ENCODE peak calls at places on chromosomes 16 and 17, in four cellular contexts. One of them, this sample, is unnamed.

GRCh38 chr17:81043725-81044427 is 8.9 kb downstream of the BAIAP2 start:
- DNase-seq in fibroblast of the aortic adventitia: peak
- DNase-seq in esophagus muscularis mucosa: no peak
- DNase-seq in activated B cell treated with CpG ODN at 0.5 μM for 24 hours: no peak
- DNase-seq in this sample: no peak

GRCh38 chr16:4947722-4948503 is 10.2 kb upstream of the SEC14L5 start:
- DNase-seq in fibroblast of the aortic adventitia: no peak
- DNase-seq in esophagus muscularis mucosa: no peak
- DNase-seq in activated B cell treated with CpG ODN at 0.5 μM for 24 hours: no peak
- DNase-seq in this sample: no peak

GRCh38 chr16:84246679-84247077 is 6.9 kb upstream of the KCNG4 start:
- DNase-seq in esophagus muscularis mucosa: no peak
- DNase-seq in fibroblast of the aortic adventitia: no peak
- DNase-seq in activated B cell treated with CpG ODN at 0.5 μM for 24 hours: no peak
- DNase-seq in this sample: no peak

GRCh38 chr16:53105565-53105964 is 50.8 kb downstream of the CHD9 start:
- DNase-seq in fibroblast of the aortic adventitia: no peak
- DNase-seq in activated B cell treated with CpG ODN at 0.5 μM for 24 hours: no peak
- DNase-seq in esophagus muscularis mucosa: no peak
- DNase-seq in this sample: no peak

GRCh38 chr17:34823023-34823422 is 138.2 kb downstream of the CCT6B start:
- DNase-seq in fibroblast of the aortic adventitia: no peak
- DNase-seq in esophagus muscularis mucosa: no peak
- DNase-seq in activated B cell treated with CpG ODN at 0.5 μM for 24 hours: no peak
- DNase-seq in this sample: no peak

GRCh38 chr17:50428831-50429424 is 2.9 kb downstream of the ACSF2 start:
- DNase-seq in fibroblast of the aortic adventitia: no peak
- DNase-seq in esophagus muscularis mucosa: no peak
- DNase-seq in activated B cell treated with CpG ODN at 0.5 μM for 24 hours: no peak
- DNase-seq in this sample: no peak

GRCh38 chr16:76265434-76266045 is 11.7 kb upstream of the CNTNAP4 start:
- DNase-seq in fibroblast of the aortic adventitia: peak
- DNase-seq in activated B cell treated with CpG ODN at 0.5 μM for 24 hours: no peak
- DNase-seq in esophagus muscularis mucosa: no peak
- DNase-seq in this sample: no peak

GRCh38 chr17:78000351-78000750 is 41.8 kb downstream of the TNRC6C start:
- DNase-seq in esophagus muscularis mucosa: no peak
- DNase-seq in activated B cell treated with CpG ODN at 0.5 μM for 24 hours: no peak
- DNase-seq in fibroblast of the aortic adventitia: peak
- DNase-seq in this sample: no peak

GRCh38 chr17:64442550-64442971 is 6.4 kb upstream of the MILR1 start:
- DNase-seq in activated B cell treated with CpG ODN at 0.5 μM for 24 hours: no peak
- DNase-seq in fibroblast of the aortic adventitia: no peak
- DNase-seq in esophagus muscularis mucosa: no peak
- DNase-seq in this sample: peak

GRCh38 chr17:80751460-80752368 is 207.1 kb downstream of the RPTOR start:
- DNase-seq in esophagus muscularis mucosa: no peak
- DNase-seq in activated B cell treated with CpG ODN at 0.5 μM for 24 hours: no peak
- DNase-seq in fibroblast of the aortic adventitia: peak
- DNase-seq in this sample: no peak

GRCh38 chr17:81385320-81386111 is 9.7 kb upstream of the BAHCC1 start:
- DNase-seq in esophagus muscularis mucosa: no peak
- DNase-seq in activated B cell treated with CpG ODN at 0.5 μM for 24 hours: no peak
- DNase-seq in fibroblast of the aortic adventitia: no peak
- DNase-seq in this sample: no peak

GRCh38 chr16:55408656-55409055 is 70.3 kb upstream of the MMP2 start:
- DNase-seq in esophagus muscularis mucosa: no peak
- DNase-seq in fibroblast of the aortic adventitia: no peak
- DNase-seq in activated B cell treated with CpG ODN at 0.5 μM for 24 hours: no peak
- DNase-seq in this sample: no peak

GRCh38 chr16:85755929-85756768 is 5.3 kb upstream of the C16orf74 start:
- DNase-seq in esophagus muscularis mucosa: no peak
- DNase-seq in activated B cell treated with CpG ODN at 0.5 μM for 24 hours: peak
- DNase-seq in fibroblast of the aortic adventitia: no peak
- DNase-seq in this sample: no peak

GRCh38 chr17:19991252-19991885 is 13.7 kb upstream of the AKAP10 start:
- DNase-seq in fibroblast of the aortic adventitia: no peak
- DNase-seq in activated B cell treated with CpG ODN at 0.5 μM for 24 hours: no peak
- DNase-seq in esophagus muscularis mucosa: no peak
- DNase-seq in this sample: no peak

GRCh38 chr17:79114455-79115301 is 40.1 kb downstream of the ENGASE start:
- DNase-seq in activated B cell treated with CpG ODN at 0.5 μM for 24 hours: no peak
- DNase-seq in fibroblast of the aortic adventitia: peak
- DNase-seq in esophagus muscularis mucosa: no peak
- DNase-seq in this sample: no peak

GRCh38 chr16:58638148-58639036 is 8.8 kb upstream of the CNOT1 start:
- DNase-seq in activated B cell treated with CpG ODN at 0.5 μM for 24 hours: no peak
- DNase-seq in esophagus muscularis mucosa: peak
- DNase-seq in fibroblast of the aortic adventitia: peak
- DNase-seq in this sample: no peak

GRCh38 chr17:75665981-75666380 is 973 bp downstream of the RECQL5 start:
- DNase-seq in activated B cell treated with CpG ODN at 0.5 μM for 24 hours: no peak
- DNase-seq in fibroblast of the aortic adventitia: no peak
- DNase-seq in esophagus muscularis mucosa: no peak
- DNase-seq in this sample: no peak

GRCh38 chr17:12659500-12659899 is 6.2 kb upstream of the MYOCD start:
- DNase-seq in esophagus muscularis mucosa: no peak
- DNase-seq in fibroblast of the aortic adventitia: peak
- DNase-seq in activated B cell treated with CpG ODN at 0.5 μM for 24 hours: no peak
- DNase-seq in this sample: no peak

GRCh38 chr16:18969050-18969854 is 14.5 kb upstream of the TMC7 start:
- DNase-seq in fibroblast of the aortic adventitia: peak
- DNase-seq in esophagus muscularis mucosa: peak
- DNase-seq in activated B cell treated with CpG ODN at 0.5 μM for 24 hours: peak
- DNase-seq in this sample: peak

GRCh38 chr17:71085238-71086033 is 916.1 kb downstream of the KCNJ2 start:
- DNase-seq in activated B cell treated with CpG ODN at 0.5 μM for 24 hours: no peak
- DNase-seq in esophagus muscularis mucosa: no peak
- DNase-seq in fibroblast of the aortic adventitia: no peak
- DNase-seq in this sample: no peak

GRCh38 chr17:75074532-75074931 is 13.2 kb upstream of the SLC16A5 start:
- DNase-seq in esophagus muscularis mucosa: no peak
- DNase-seq in fibroblast of the aortic adventitia: no peak
- DNase-seq in activated B cell treated with CpG ODN at 0.5 μM for 24 hours: no peak
- DNase-seq in this sample: no peak

GRCh38 chr17:68184141-68184571 is 63.7 kb upstream of the AMZ2 start:
- DNase-seq in activated B cell treated with CpG ODN at 0.5 μM for 24 hours: no peak
- DNase-seq in fibroblast of the aortic adventitia: no peak
- DNase-seq in esophagus muscularis mucosa: no peak
- DNase-seq in this sample: no peak

GRCh38 chr16:66714659-66715307 is 18.2 kb upstream of the CMTM4 start:
- DNase-seq in esophagus muscularis mucosa: no peak
- DNase-seq in fibroblast of the aortic adventitia: no peak
- DNase-seq in activated B cell treated with CpG ODN at 0.5 μM for 24 hours: no peak
- DNase-seq in this sample: no peak

GRCh38 chr17:80504671-80505413 is 28.4 kb upstream of the NPTX1 start:
- DNase-seq in esophagus muscularis mucosa: no peak
- DNase-seq in activated B cell treated with CpG ODN at 0.5 μM for 24 hours: no peak
- DNase-seq in fibroblast of the aortic adventitia: peak
- DNase-seq in this sample: no peak

GRCh38 chr16:74226361-74226979 is 70.1 kb upstream of the PSMD7 start:
- DNase-seq in fibroblast of the aortic adventitia: peak
- DNase-seq in esophagus muscularis mucosa: peak
- DNase-seq in activated B cell treated with CpG ODN at 0.5 μM for 24 hours: no peak
- DNase-seq in this sample: no peak

GRCh38 chr16:51621610-51622009 is 470.5 kb upstream of the SALL1 start:
- DNase-seq in fibroblast of the aortic adventitia: no peak
- DNase-seq in esophagus muscularis mucosa: no peak
- DNase-seq in activated B cell treated with CpG ODN at 0.5 μM for 24 hours: no peak
- DNase-seq in this sample: no peak

DNA sequence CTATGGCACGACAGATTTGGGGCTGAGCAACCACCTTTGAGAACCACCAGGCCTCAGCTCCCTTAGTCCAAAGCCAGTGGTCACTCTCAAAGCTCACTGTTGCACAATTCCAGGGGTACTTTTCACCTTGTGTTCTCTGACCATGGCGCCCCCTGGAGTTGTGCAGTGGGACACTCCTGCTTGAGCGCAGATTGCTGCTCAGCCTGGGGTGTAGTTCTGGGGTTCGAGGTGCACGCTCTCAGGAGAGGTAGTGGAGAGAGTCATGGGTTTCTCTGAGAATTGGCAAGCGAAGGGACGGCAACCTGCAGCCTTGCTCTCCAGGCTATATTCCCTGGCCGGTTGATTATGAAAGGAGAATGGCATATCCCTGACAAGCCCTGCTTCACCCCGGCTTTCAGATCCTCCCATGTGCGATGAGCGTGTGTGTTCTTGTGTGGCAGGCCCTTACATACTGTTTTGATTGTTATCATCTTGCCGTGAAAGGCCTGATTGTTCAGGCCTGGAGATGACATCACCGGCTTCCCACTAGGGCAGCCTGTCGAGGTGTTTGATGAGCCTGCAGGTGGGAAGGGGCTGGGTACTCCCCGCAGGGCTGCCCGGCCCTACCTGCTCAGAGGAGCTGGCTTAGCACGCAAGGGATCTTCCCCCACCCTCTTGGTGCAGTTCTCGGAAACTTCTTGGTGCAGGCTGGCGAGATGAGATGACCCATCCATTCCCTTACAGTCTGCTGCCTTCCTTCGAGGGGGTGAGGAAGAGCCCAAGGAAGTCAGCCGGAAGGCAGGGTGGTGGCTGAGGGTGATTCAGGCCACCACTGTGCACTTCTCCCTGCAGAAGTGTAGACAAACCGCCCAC is 431.2 kb downstream of the SLC39A11 start:
- DNase-seq in esophagus muscularis mucosa: no peak
- DNase-seq in activated B cell treated with CpG ODN at 0.5 μM for 24 hours: no peak
- DNase-seq in fibroblast of the aortic adventitia: no peak
- DNase-seq in this sample: no peak
- TF ChIP-seq CTCF in esophagus muscularis mucosa: no peak
- TF ChIP-seq CTCF in activated B cell treated with CpG ODN at 0.5 μM for 24 hours: no peak
- TF ChIP-seq CTCF in fibroblast of the aortic adventitia: no peak
- TF ChIP-seq CTCF in this sample: no peak

GRCh38 chr16:80902306-80903154 is 98.1 kb upstream of the CDYL2 start:
- DNase-seq in esophagus muscularis mucosa: no peak
- DNase-seq in fibroblast of the aortic adventitia: no peak
- DNase-seq in activated B cell treated with CpG ODN at 0.5 μM for 24 hours: no peak
- DNase-seq in this sample: no peak
- TF ChIP-seq CTCF in esophagus muscularis mucosa: no peak
- TF ChIP-seq CTCF in fibroblast of the aortic adventitia: no peak
- TF ChIP-seq CTCF in activated B cell treated with CpG ODN at 0.5 μM for 24 hours: no peak
- TF ChIP-seq CTCF in this sample: no peak

DNA sequence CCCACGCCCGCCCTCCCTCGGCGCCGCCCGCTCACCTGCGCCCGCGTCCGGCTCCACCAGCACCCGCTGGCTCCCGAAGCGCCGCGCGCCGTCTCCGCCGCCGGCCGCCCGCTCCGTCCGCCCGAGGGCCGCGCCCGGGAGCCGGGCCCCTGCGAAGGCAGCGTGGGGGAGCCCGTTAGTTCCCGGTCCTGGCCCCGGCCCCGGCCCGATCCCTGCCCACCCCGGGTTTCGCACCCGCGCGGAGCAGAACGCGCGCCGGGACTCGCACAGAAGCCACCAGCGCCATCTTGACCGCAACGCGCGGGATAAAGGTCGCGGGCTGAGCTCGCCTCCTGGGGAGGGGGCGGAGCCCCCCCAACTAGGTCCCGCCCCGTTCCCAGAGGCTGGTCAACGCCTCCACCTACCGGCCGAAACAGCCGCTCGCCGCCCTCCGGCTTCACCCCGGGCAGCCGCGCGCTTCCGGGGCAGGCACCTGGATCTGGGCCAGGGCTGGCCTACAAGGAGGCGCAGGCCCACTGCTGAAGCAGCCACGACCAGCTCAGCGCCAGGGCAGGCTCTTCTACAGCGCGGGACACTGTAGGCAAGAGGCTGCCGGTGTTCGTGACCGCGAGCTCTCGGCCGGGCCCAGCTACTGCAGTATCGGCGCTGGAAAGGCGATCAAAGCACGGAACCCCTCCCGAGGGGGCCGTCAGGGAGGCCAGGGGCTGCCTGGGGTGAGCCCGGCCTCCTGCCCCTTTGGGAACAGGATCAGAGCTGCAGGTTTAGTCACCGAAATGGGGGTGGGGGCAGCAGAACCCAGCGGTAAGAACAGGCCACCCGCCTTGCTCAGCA is at the start of gene ECI1:
- DNase-seq in activated B cell treated with CpG ODN at 0.5 μM for 24 hours: peak
- DNase-seq in fibroblast of the aortic adventitia: peak
- DNase-seq in esophagus muscularis mucosa: peak
- DNase-seq in this sample: peak
- TF ChIP-seq CTCF in activated B cell treated with CpG ODN at 0.5 μM for 24 hours: no peak
- TF ChIP-seq CTCF in fibroblast of the aortic adventitia: peak
- TF ChIP-seq CTCF in esophagus muscularis mucosa: peak
- TF ChIP-seq CTCF in this sample: peak

GRCh38 chr16:88347656-88348376 is 34.9 kb upstream of the ZNF469 start:
- DNase-seq in fibroblast of the aortic adventitia: no peak
- DNase-seq in activated B cell treated with CpG ODN at 0.5 μM for 24 hours: peak
- DNase-seq in esophagus muscularis mucosa: no peak
- DNase-seq in this sample: peak
- TF ChIP-seq CTCF in fibroblast of the aortic adventitia: no peak
- TF ChIP-seq CTCF in activated B cell treated with CpG ODN at 0.5 μM for 24 hours: no peak
- TF ChIP-seq CTCF in esophagus muscularis mucosa: no peak
- TF ChIP-seq CTCF in this sample: no peak

GRCh38 chr17:9465216-9465921 is 110.3 kb downstream of the STX8 start:
- DNase-seq in activated B cell treated with CpG ODN at 0.5 μM for 24 hours: no peak
- DNase-seq in esophagus muscularis mucosa: no peak
- DNase-seq in fibroblast of the aortic adventitia: peak
- DNase-seq in this sample: no peak

GRCh38 chr17:9468532-9468931 is 107.1 kb downstream of the STX8 start:
- DNase-seq in activated B cell treated with CpG ODN at 0.5 μM for 24 hours: no peak
- DNase-seq in esophagus muscularis mucosa: no peak
- DNase-seq in fibroblast of the aortic adventitia: no peak
- DNase-seq in this sample: no peak

GRCh38 chr17:9468937-9469336 is 106.7 kb downstream of the STX8 start:
- DNase-seq in activated B cell treated with CpG ODN at 0.5 μM for 24 hours: no peak
- DNase-seq in esophagus muscularis mucosa: no peak
- DNase-seq in fibroblast of the aortic adventitia: no peak
- DNase-seq in this sample: no peak

GRCh38 chr17:9470171-9470570 is 105.4 kb downstream of the STX8 start:
- DNase-seq in activated B cell treated with CpG ODN at 0.5 μM for 24 hours: no peak
- DNase-seq in esophagus muscularis mucosa: no peak
- DNase-seq in fibroblast of the aortic adventitia: no peak
- DNase-seq in this sample: no peak

DNA sequence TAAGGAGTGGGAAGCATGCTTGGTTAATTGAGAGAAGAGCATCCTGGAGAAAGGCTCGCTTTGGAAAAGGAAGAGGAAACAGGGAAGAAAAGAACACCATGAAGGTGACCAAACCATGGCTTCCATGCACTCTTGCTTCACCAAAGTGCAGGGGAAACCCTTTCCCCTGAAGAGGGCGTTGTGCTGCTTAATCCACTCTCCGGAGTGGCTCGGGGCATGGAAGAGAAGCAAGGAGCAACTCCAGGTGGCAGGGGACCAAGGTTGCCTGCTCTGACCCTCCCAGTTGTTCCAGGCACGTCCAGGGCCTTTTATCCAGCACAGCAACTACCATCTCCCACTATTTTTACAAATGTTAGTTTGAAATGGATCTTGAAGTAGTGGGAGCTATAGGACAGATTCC is 108.1 kb downstream of the STX8 start:
- DNase-seq in esophagus muscularis mucosa: no peak
- DNase-seq in activated B cell treated with CpG ODN at 0.5 μM for 24 hours: no peak
- DNase-seq in fibroblast of the aortic adventitia: no peak
- DNase-seq in this sample: no peak
- TF ChIP-seq CTCF in esophagus muscularis mucosa: peak
- TF ChIP-seq CTCF in activated B cell treated with CpG ODN at 0.5 μM for 24 hours: no peak
- TF ChIP-seq CTCF in fibroblast of the aortic adventitia: no peak
- TF ChIP-seq CTCF in this sample: no peak